ENCODE peak calls at places on chromosomes 5 and 9, in nine cellular contexts. M is CD4-positive, alpha-beta memory T cell; C is NCI-H146; T is heart left ventricle; L is globus pallidus; E is stimulated activated CD4-positive, alpha-beta T cell treated with anti-CD3 and anti-CD28 coated beads, Interleukin-1b, Interleukin-23, amount 100 ng/mL, for 4 hours; J is left ventricle myocardium inferior; H is activated CD4-positive, CD25-positive, alpha-beta regulatory T cell treated with anti-CD3 and anti-CD28 coated beads, Interleukin-2, amount 50 U/mL, for 16 hours; Z is neural crest cell. I is an unnamed sample.

GRCh38 chr5:180595381-180596114 is 4.2 kb upstream of the SCGB3A1 start:
- DNase-seq in C (no peak), T (no peak), E (no peak), J (no peak), M (no peak), L (no peak), Z (no peak), H (no peak), I (no peak)

GRCh38 chr5:57738787-57739186 is 256.2 kb upstream of the ACTBL2 start:
- DNase-seq in M (no peak), E (no peak), L (no peak), J (no peak), C (no peak), Z (no peak), T (no peak), H (no peak), I (no peak)

GRCh38 chr9:137236238-137236935 is 4.7 kb upstream of the TUBB4B start:
- DNase-seq in C (peak; percentile 86), H (peak; percentile 76), M (peak; percentile 86), J (peak; percentile 87), E (peak; percentile 92), T (peak; percentile 84), L (peak; percentile 72), Z (peak; percentile 91), I (peak; percentile 95)

GRCh38 chr9:133964463-133964862 is 27.7 kb downstream of the VAV2 start:
- DNase-seq in C (no peak), T (no peak), M (no peak), H (no peak), L (no peak), J (no peak), E (no peak), Z (no peak), I (no peak)

GRCh38 chr5:169735913-169736312 is 98.8 kb downstream of the DOCK2 start:
- DNase-seq in L (no peak), T (no peak), H (no peak), C (no peak), E (no peak), M (no peak), Z (no peak), J (no peak), I (peak; percentile 14)

GRCh38 chr9:106862115-106862945 is 636 bp upstream of the ZNF462 start:
- DNase-seq in L (peak; percentile 58), H (no peak), M (no peak), T (peak; percentile 52), C (peak; percentile 28), E (no peak), Z (peak; percentile 54), J (no peak), I (no peak)

GRCh38 chr5:89697581-89697980 is 712.0 kb downstream of the CETN3 start:
- DNase-seq in J (no peak), L (no peak), T (no peak), E (no peak), H (no peak), M (no peak), C (no peak), Z (no peak), I (no peak)

GRCh38 chr5:147400836-147401235 is 109.0 kb downstream of the DPYSL3 start:
- DNase-seq in M (no peak), E (no peak), T (no peak), Z (no peak), C (no peak), J (no peak), L (no peak), H (no peak), I (no peak)

GRCh38 chr9:87160148-87161107 is 213.1 kb upstream of the GAS1 start:
- DNase-seq in M (no peak), E (no peak), H (no peak), J (peak; percentile 46), C (no peak), T (peak; percentile 13), L (no peak), Z (no peak), I (peak; percentile 80)

GRCh38 chr9:123034881-123035465 is 1.5 kb downstream of the GPR21 start:
- DNase-seq in M (no peak), J (no peak), Z (no peak), E (no peak), T (no peak), C (no peak), L (no peak), H (no peak), I (no peak)

GRCh38 chr9:130382636-130383349 is 62.0 kb upstream of the ASS1 start:
- DNase-seq in C (no peak), Z (no peak), M (no peak), H (no peak), E (no peak), L (no peak), T (no peak), J (no peak), I (no peak)

GRCh38 chr9:36149197-36149596 is 12.7 kb downstream of the GLIPR2 start:
- DNase-seq in C (no peak), H (no peak), E (no peak), M (no peak), Z (no peak), L (peak; percentile 34), T (no peak), J (no peak), I (no peak)

GRCh38 chr9:79140751-79141150 is 431.0 kb upstream of the TLE4 start:
- DNase-seq in C (no peak), Z (no peak), T (no peak), L (no peak), J (no peak), E (no peak), H (no peak), M (no peak), I (no peak)

GRCh38 chr5:180424094-180424493 is 70.1 kb upstream of the CNOT6 start:
- DNase-seq in C (no peak), L (no peak), J (no peak), T (no peak), E (no peak), Z (no peak), M (no peak), H (no peak), I (no peak)

GRCh38 chr9:131107760-131108159 is 11.4 kb downstream of the AIF1L start:
- DNase-seq in M (no peak), Z (no peak), C (no peak), E (no peak), T (peak; percentile 39), L (peak; percentile 71), H (no peak), J (no peak), I (no peak)

GRCh38 chr5:139601429-139601828 is 40.3 kb downstream of the UBE2D2 start:
- DNase-seq in J (peak; percentile 19), M (no peak), L (no peak), E (no peak), C (no peak), T (peak; percentile 24), Z (no peak), H (no peak), I (no peak)

GRCh38 chr9:114614373-114614772 is 3.3 kb downstream of the TMEM268 start:
- DNase-seq in E (no peak), H (no peak), Z (no peak), T (no peak), C (no peak), L (no peak), M (no peak), J (no peak), I (no peak)

GRCh38 chr9:114538241-114538640 is 33.0 kb upstream of the WHRN start:
- DNase-seq in C (peak; percentile 21), T (no peak), M (peak; percentile 34), L (no peak), H (no peak), Z (no peak), J (no peak), E (peak; percentile 2), I (no peak)

GRCh38 chr5:132915681-132916080 is 42.2 kb downstream of the LEAP2 start:
- DNase-seq in J (no peak), Z (no peak), H (no peak), E (no peak), M (no peak), L (no peak), C (no peak), T (no peak), I (no peak)

GRCh38 chr5:178531786-178532185 is 58.4 kb downstream of the COL23A1 start:
- DNase-seq in E (no peak), C (no peak), Z (no peak), M (no peak), L (no peak), J (no peak), H (no peak), T (no peak), I (no peak)

GRCh38 chr5:5419291-5420210 is 2.9 kb upstream of the ICE1 start:
- DNase-seq in Z (no peak), C (peak; percentile 44), L (peak; percentile 20), E (no peak), M (peak; percentile 12), J (no peak), T (no peak), H (no peak), I (peak; percentile 57)

GRCh38 chr5:111548992-111549649 is 36.8 kb upstream of the STARD4 start:
- DNase-seq in J (no peak), E (no peak), H (no peak), C (peak; percentile 50), M (no peak), L (no peak), Z (no peak), T (no peak), I (no peak)

GRCh38 chr9:36204906-36205547 is 14.3 kb downstream of the CLTA start:
- DNase-seq in L (no peak), Z (no peak), T (no peak), E (no peak), J (no peak), C (peak; percentile 13), M (no peak), H (no peak), I (no peak)

GRCh38 chr5:141560725-141561483 is 57.9 kb downstream of the DIAPH1 start:
- DNase-seq in L (peak; percentile 95), J (peak; percentile 82), Z (peak; percentile 67), C (peak; percentile 97), M (no peak), T (peak; percentile 92), H (no peak), E (no peak), I (peak; percentile 96)

GRCh38 chr9:21336467-21336866 is 1.3 kb upstream of the KLHL9 start:
- DNase-seq in M (no peak), C (no peak), J (no peak), T (no peak), E (no peak), L (peak; percentile 29), Z (no peak), H (no peak), I (no peak)

GRCh38 chr5:98796197-98796972 is 22.9 kb downstream of the RGMB start:
- DNase-seq in L (no peak), E (peak; percentile 53), J (no peak), T (no peak), H (peak; percentile 31), C (no peak), M (peak; percentile 56), Z (peak; percentile 56), I (no peak)

GRCh38 chr5:127517110-127517479 is 345 bp upstream of the PRRC1 start:
- DNase-seq in T (no peak), C (peak; percentile 22), Z (no peak), L (no peak), H (no peak), J (peak; percentile 17), E (no peak), M (no peak), I (no peak)

GRCh38 chr9:9523476-9523875 is 1089.3 kb downstream of the PTPRD start:
- DNase-seq in E (no peak), J (no peak), L (no peak), T (no peak), M (no peak), Z (no peak), H (no peak), C (no peak), I (no peak)

GRCh38 chr5:123449424-123449823 is 26.2 kb upstream of the CEP120 start:
- DNase-seq in C (no peak), J (no peak), H (no peak), E (no peak), Z (no peak), M (no peak), T (no peak), L (no peak), I (no peak)

GRCh38 chr5:91382530-91383026 is 539 bp downstream of the ARRDC3 start:
- DNase-seq in H (peak; percentile 13), C (peak; percentile 38), J (no peak), E (no peak), Z (peak; percentile 36), T (peak; percentile 25), M (peak; percentile 60), L (peak; percentile 77), I (no peak)

GRCh38 chr9:86766912-86767311 is 180.4 kb downstream of the GAS1 start:
- DNase-seq in L (peak; percentile 12), T (no peak), C (no peak), H (no peak), E (no peak), Z (no peak), J (no peak), M (no peak), I (peak; percentile 70)

I was measured in esophagus muscularis mucosa.